ENCODE peak calls at places on chromosomes 7 and 10, in four cellular contexts. P is IMR-90, X is sigmoid colon, H is adrenal gland. K is an unnamed sample.

GRCh38 chr10:6140141-6140841 is 51.5 kb downstream of the RBM17 start:
- DNase-seq in P (no peak), X (no peak), H (no peak), K (peak; percentile 63)

GRCh38 chr7:84675633-84676034 is 481.0 kb upstream of the SEMA3A start:
- DNase-seq in P (no peak), H (no peak), X (no peak), K (no peak)

GRCh38 chr7:7953761-7954160 is 14.8 kb upstream of the GLCCI1 start:
- DNase-seq in P (no peak), H (no peak), X (no peak), K (no peak)

GRCh38 chr10:230758-231157 is 95.5 kb downstream of the ZMYND11 start:
- DNase-seq in H (no peak), X (no peak), P (no peak), K (no peak)

GRCh38 chr10:72784551-72785421 is 92.8 kb downstream of the MCU start:
- DNase-seq in X (peak; percentile 65), P (peak; percentile 92), H (peak; percentile 37), K (peak; percentile 31)

GRCh38 chr7:28953628-28954027 is 4.5 kb downstream of the TRIL start:
- DNase-seq in P (peak; percentile 44), X (no peak), H (no peak), K (no peak)

GRCh38 chr7:157932498-157933218 is 595.9 kb downstream of the DNAJB6 start:
- DNase-seq in P (no peak), X (no peak), H (no peak), K (no peak)

GRCh38 chr7:102260856-102261255 is 25.8 kb upstream of the SH2B2 start:
- DNase-seq in X (no peak), H (peak; percentile 26), P (peak; percentile 68), K (no peak)

GRCh38 chr7:105649727-105650381 is 68.6 kb upstream of the EFCAB10 start:
- DNase-seq in H (no peak), X (peak; percentile 14), P (peak; percentile 75), K (no peak)

GRCh38 chr10:30352377-30352776 is 3.3 kb upstream of the MTPAP start:
- DNase-seq in P (no peak), H (no peak), X (no peak), K (no peak)

GRCh38 chr10:75600833-75601232 is 169.4 kb downstream of the LRMDA start:
- DNase-seq in X (no peak), H (no peak), P (no peak), K (no peak)

GRCh38 chr7:127652333-127653248 is 597 bp downstream of the SND1 start:
- DNase-seq in H (no peak), P (peak; percentile 62), X (no peak), K (no peak)

GRCh38 chr7:23863209-23863798 is 153.3 kb downstream of the STK31 start:
- DNase-seq in X (no peak), P (peak; percentile 17), H (no peak), K (no peak)

GRCh38 chr7:31000161-31000693 is 36.5 kb downstream of the GHRHR start:
- DNase-seq in X (no peak), H (no peak), P (no peak), K (no peak)

GRCh38 chr10:71868192-71868697 is 17.2 kb upstream of the PSAP start:
- DNase-seq in X (peak; percentile 83), P (peak; percentile 70), H (peak; percentile 90), K (peak; percentile 92)

GRCh38 chr7:151456782-151457181 is 16.8 kb upstream of the CRYGN start:
- DNase-seq in H (no peak), X (no peak), P (no peak), K (no peak)

GRCh38 chr10:97292862-97293198 is 393 bp upstream of the ARHGAP19 start:
- DNase-seq in X (no peak), H (no peak), P (no peak), K (no peak)

GRCh38 chr10:97292097-97292861 is at the start of gene ARHGAP19:
- DNase-seq in P (peak; percentile 99), X (peak; percentile 99), H (peak; percentile 97), K (peak; percentile 97)

GRCh38 chr10:97291357-97292096 is 910 bp downstream of the ARHGAP19 start:
- DNase-seq in P (no peak), X (no peak), H (no peak), K (no peak)
- TF ChIP-seq POLR2A in P (no peak), X (no peak), H (no peak), K (no peak)

GRCh38 chr10:91883549-91884542 is 25.4 kb downstream of the FGFBP3 start:
- DNase-seq in X (no peak), P (peak; percentile 41), H (no peak), K (peak; percentile 28)
- H3K4me1 ChIP-seq in X (peaks cover 34% of the 10 kb centered on the region), P (no peaks in the 10 kb centered on the region), H (peaks cover 8% of the 10 kb centered on the region), K (peaks cover 23% of the 10 kb centered on the region)

GRCh38 chr10:7565871-7566270 is 100.9 kb downstream of the ITIH5 start:
- DNase-seq in H (no peak), X (no peak), P (no peak), K (no peak)

GRCh38 chr10:7561216-7561893 is 105.4 kb downstream of the ITIH5 start:
- DNase-seq in H (peak; percentile 46), P (no peak), X (peak; percentile 89), K (peak; percentile 38)

GRCh38 chr10:7563368-7563767 is 103.4 kb downstream of the ITIH5 start:
- DNase-seq in X (peak; percentile 81), H (peak; percentile 52), P (no peak), K (no peak)

GRCh38 chr10:7562026-7562425 is 104.7 kb downstream of the ITIH5 start:
- DNase-seq in P (no peak), X (no peak), H (no peak), K (no peak)

GRCh38 chr10:7563770-7564169 is 103.0 kb downstream of the ITIH5 start:
- DNase-seq in H (no peak), P (no peak), X (no peak), K (no peak)
- H3K27ac ChIP-seq in H (no peak overlapping the region), P (peak overlapping the region; percentile 69), X (peak overlapping the region; percentile 74), K (no peak overlapping the region)

GRCh38 chr7:141702892-141703291 is 926 bp upstream of the DENND11 start:
- DNase-seq in H (no peak), X (no peak), P (no peak), K (no peak)

GRCh38 chr7:141700848-141701371 is 1.1 kb downstream of the DENND11 start:
- DNase-seq in X (no peak), P (no peak), H (no peak), K (no peak)

GRCh38 chr7:141700291-141700847 is 1.6 kb downstream of the DENND11 start:
- DNase-seq in X (no peak), P (no peak), H (no peak), K (no peak)

GRCh38 chr7:141702047-141702567 is at the start of gene DENND11:
- DNase-seq in P (peak; percentile 11), H (peak; percentile 39), X (no peak), K (no peak)

DNA sequence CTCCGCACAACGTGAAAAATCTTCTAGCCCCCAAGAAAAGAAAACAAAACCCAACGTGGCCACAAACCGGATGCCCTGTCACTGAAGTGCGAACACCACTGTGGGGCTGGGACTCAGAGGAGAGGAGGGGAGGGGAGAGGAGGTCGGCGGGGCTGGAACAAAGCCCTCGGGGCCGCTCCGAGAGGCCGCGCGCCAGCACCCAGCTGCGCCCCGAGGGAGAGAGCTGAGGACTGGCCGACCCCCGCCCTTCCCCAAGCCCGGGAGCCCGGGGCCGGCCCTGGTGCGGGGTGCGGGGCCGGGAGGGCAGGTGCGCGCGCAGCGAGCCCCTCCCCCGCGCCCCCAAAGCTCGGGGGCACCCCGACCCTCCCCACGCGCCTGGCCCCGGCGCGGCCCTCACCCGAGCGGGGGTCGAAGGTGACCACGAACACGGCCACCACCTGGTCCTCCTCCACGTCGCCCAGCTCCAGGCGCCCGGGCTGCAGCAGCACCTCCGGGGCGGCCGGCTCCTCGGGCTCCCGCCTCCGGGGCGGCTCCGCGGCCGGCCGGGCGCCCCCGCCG is 398 bp downstream of the DENND11 start:
- DNase-seq in H (peak; percentile 55), X (peak; percentile 70), P (no peak), K (peak; percentile 22)
- TF ChIP-seq POLR2A in H (no peak), X (no peak), P (no peak), K (no peak)

GRCh38 chr10:124645496-124646095 is 98.6 kb downstream of the FAM53B start:
- DNase-seq in P (no peak), X (no peak), H (no peak), K (no peak)
- H3K4me1 ChIP-seq in P (peaks cover 35% of the 10 kb centered on the region), X (peaks cover 89% of the 10 kb centered on the region), H (peaks cover 59% of the 10 kb centered on the region), K (peaks cover 88% of the 10 kb centered on the region)

GRCh38 chr10:52883996-52884871 is 111.7 kb upstream of the MBL2 start:
- DNase-seq in X (no peak), P (peak; percentile 67), H (peak; percentile 53), K (no peak)
- H3K27ac ChIP-seq in X (no peak overlapping the region), P (no peak overlapping the region), H (no peak overlapping the region), K (no peak overlapping the region)

GRCh38 chr7:111561909-111562732 is at the start of gene IMMP2L:
- DNase-seq in X (peak; percentile 90), H (peak; percentile 84), P (peak; percentile 76), K (peak; percentile 73)
- TF ChIP-seq POLR2A in X (no peak), H (peak; percentile 60), P (peak; percentile 69), K (peak; percentile 97)

GRCh38 chr7:117076426-117076943 is 123.2 kb downstream of the ST7 start:
- DNase-seq in X (no peak), H (no peak), P (no peak), K (no peak)
- H3K4me1 ChIP-seq in X (peaks cover 14% of the 10 kb centered on the region), H (peaks cover 16% of the 10 kb centered on the region), P (no peaks in the 10 kb centered on the region), K (peaks cover 30% of the 10 kb centered on the region)